ENCODE peak calls at places on chromosomes 16 and 17, in seven cellular contexts. T is colonic mucosa, S is K562, N is lower lobe of right lung, V is ovary, F is SK-N-SH, J is H9. X is an unnamed sample. For H3K4me1 and H3K9me3, the result is how much of the 10 kb centered on the place peaks cover.

GRCh38 chr17:65696739-65697394 is 135.4 kb upstream of the AXIN2 start:
- DNase-seq in T (no peak), S (no peak), N (no peak), V (peak), F (no peak), J (no peak), X (peak)

GRCh38 chr16:57802635-57803412 is 533 bp upstream of the KIFC3 start:
- DNase-seq in T (no peak), S (no peak), N (peak), V (peak), F (peak), J (peak), X (no peak)

GRCh38 chr17:56830726-56831363 is 2.9 kb downstream of the C17orf67 start:
- DNase-seq in T (no peak), S (no peak), N (no peak), V (no peak), F (no peak), J (no peak), X (no peak)

GRCh38 chr17:77235370-77236080 is 94.8 kb downstream of the SEC14L1 start:
- DNase-seq in T (peak), S (no peak), N (peak), V (no peak), F (peak), J (no peak), X (peak)

GRCh38 chr17:61002316-61002736 is 324.7 kb downstream of the BCAS3 start:
- DNase-seq in T (no peak), S (peak), N (no peak), V (no peak), F (peak), J (no peak), X (peak)

GRCh38 chr16:66899945-66900688 is 18.6 kb downstream of the CDH16 start:
- DNase-seq in T (peak), S (peak), N (peak), V (peak), F (peak), J (no peak), X (peak)

GRCh38 chr16:66081967-66082366 is 284.5 kb upstream of the CDH5 start:
- DNase-seq in T (no peak), S (no peak), N (no peak), V (no peak), F (no peak), J (peak), X (peak)

GRCh38 chr17:50840311-50840851 is 5.0 kb downstream of the WFIKKN2 start:
- DNase-seq in T (no peak), S (no peak), N (no peak), V (no peak), F (no peak), J (peak), X (no peak)

GRCh38 chr16:11245988-11246387 is 10.0 kb downstream of the SOCS1 start:
- DNase-seq in T (no peak), S (no peak), N (no peak), V (no peak), F (no peak), J (no peak), X (no peak)

GRCh38 chr16:53695070-53695469 is 8.6 kb downstream of the RPGRIP1L start:
- DNase-seq in T (no peak), S (no peak), N (no peak), V (no peak), F (no peak), J (no peak), X (peak)

GRCh38 chr16:4138735-4139134 is 22.5 kb upstream of the ADCY9 start:
- DNase-seq in T (no peak), S (no peak), N (no peak), V (no peak), F (no peak), J (no peak), X (no peak)

GRCh38 chr16:89194340-89195311 is 5.7 kb downstream of the SLC22A31 start:
- DNase-seq in T (no peak), S (no peak), N (peak), V (no peak), F (peak), J (peak), X (no peak)

GRCh38 chr16:721765-722481 is 977 bp downstream of the ANTKMT start:
- DNase-seq in T (no peak), S (peak), N (no peak), V (no peak), F (peak), J (no peak), X (no peak)

GRCh38 chr16:724188-725040 is 1.8 kb downstream of the CCDC78 start:
- DNase-seq in T (no peak), S (no peak), N (no peak), V (no peak), F (no peak), J (no peak), X (no peak)

GRCh38 chr16:722835-723633 is 2.1 kb downstream of the ANTKMT start:
- DNase-seq in T (no peak), S (peak), N (no peak), V (no peak), F (no peak), J (no peak), X (no peak)

GRCh38 chr16:725041-725376 is 1.2 kb downstream of the CCDC78 start:
- DNase-seq in T (no peak), S (no peak), N (no peak), V (no peak), F (no peak), J (no peak), X (no peak)

GRCh38 chr16:723695-724094 is 2.5 kb downstream of the CCDC78 start:
- DNase-seq in T (no peak), S (no peak), N (no peak), V (no peak), F (no peak), J (no peak), X (no peak)
- H3K4me1 ChIP-seq in T (under half), S (half or more), N (under half), V (under half), F (under half), J (under half), X (under half)

GRCh38 chr16:35746281-35746962 is 2287.0 kb downstream of the TP53TG3F start:
- DNase-seq in T (no peak), S (no peak), N (no peak), V (no peak), F (no peak), J (no peak), X (no peak)
- H3K9me3 ChIP-seq in T (under half), S (under half), N (under half), V (under half), F (under half), J (half or more), X (under half)

DNA sequence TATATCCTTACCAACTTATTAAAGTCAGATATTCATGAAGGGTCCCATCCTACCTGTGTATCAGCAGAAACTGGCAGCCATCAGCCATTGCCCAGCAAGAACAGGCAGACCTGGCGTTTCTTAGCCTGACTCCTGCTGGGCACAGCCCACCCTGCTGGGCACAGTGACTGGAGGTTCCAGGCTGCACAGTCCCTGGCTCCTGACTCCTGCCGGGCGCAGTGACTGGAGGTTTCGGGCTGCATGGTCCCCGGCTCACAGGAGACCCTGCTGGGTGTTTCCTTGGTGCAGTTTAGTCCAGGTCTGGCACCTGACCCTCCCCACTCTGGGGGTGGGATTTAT is 6.7 kb downstream of the TIMM22 start:
- DNase-seq in T (no peak), S (no peak), N (no peak), V (no peak), F (no peak), J (no peak), X (no peak)
- H3K4me1 ChIP-seq in T (under half), S (under half), N (half or more), V (under half), F (under half), J (under half), X (half or more)

DNA sequence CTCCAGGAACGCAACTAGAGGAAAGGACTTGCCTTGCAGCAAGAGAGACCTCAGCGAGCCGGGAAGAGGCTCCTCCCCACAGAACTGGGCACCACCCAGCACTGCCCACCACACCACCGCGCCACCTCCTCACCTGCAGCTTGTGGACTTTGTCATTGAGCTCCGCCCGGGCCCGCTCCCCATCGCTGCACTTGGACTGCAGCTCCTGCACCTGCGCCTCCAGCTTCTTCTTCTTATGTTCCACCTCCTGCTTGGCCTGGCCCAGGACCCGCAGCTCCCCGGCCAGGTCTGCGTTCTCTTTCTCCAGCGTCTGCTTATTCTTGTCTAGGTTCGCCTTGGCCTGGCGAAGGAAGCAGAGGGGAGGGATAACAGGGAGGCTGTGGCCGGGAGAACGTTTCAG is 76.7 kb downstream of the NDE1 start:
- DNase-seq in T (peak), S (no peak), N (no peak), V (no peak), F (no peak), J (no peak), X (no peak)
- H3K9me3 ChIP-seq in T (under half), S (under half), N (under half), V (under half), F (under half), J (under half), X (under half)

GRCh38 chr17:63295288-63295687 is 150.8 kb downstream of the CYB561 start:
- DNase-seq in T (no peak), S (no peak), N (no peak), V (no peak), F (no peak), J (no peak), X (peak)

GRCh38 chr17:63290784-63291183 is 155.3 kb downstream of the CYB561 start:
- DNase-seq in T (no peak), S (no peak), N (no peak), V (no peak), F (no peak), J (no peak), X (no peak)

GRCh38 chr17:63289931-63290330 is 156.2 kb downstream of the CYB561 start:
- DNase-seq in T (no peak), S (no peak), N (no peak), V (no peak), F (no peak), J (peak), X (no peak)

GRCh38 chr17:63293310-63293709 is 152.8 kb downstream of the CYB561 start:
- DNase-seq in T (no peak), S (no peak), N (no peak), V (no peak), F (no peak), J (no peak), X (peak)

DNA sequence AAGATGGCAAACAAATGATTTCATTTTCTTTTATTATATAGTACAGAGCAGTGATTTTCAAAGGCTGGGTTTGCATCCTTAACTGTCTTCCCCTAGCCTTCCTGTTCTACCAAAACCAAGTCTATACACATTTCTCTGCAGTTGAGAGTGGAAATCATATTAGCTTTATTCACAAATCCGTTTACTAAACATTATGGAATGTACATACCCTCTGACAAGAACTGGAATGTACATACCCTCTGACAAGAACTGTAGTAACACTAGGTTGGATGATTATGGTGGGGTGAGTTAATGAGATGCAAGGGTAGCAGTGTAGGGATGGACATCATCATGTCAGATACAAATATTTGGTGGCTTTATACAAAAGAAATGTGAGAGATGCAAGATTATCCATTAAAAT is 154.9 kb downstream of the CYB561 start:
- DNase-seq in T (no peak), S (no peak), N (no peak), V (no peak), F (no peak), J (no peak), X (no peak)
- H3K4me1 ChIP-seq in T (under half), S (under half), N (under half), V (under half), F (under half), J (under half), X (under half)

DNA sequence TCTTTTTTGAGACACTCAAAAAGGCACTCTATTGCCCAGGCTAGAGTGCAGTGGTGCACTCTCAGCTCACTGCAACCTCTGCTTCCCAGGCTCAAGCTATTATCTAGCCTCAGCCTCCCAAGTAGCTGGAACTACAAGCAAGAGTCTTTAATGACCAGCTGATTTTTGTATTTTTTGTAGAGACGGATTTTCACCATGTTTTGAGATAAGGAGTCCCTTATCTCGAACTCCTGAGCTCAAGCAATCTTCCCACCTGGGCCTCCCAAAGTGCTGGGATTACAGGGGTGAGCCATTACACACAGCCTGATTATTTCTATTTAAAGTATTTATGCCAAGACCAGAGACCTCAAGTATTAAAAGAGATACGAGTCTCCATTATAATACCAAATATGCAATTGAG is 566.1 kb upstream of the CA10 start:
- DNase-seq in T (no peak), S (no peak), N (no peak), V (no peak), F (no peak), J (no peak), X (no peak)
- H3K9me3 ChIP-seq in T (under half), S (under half), N (under half), V (under half), F (under half), J (under half), X (under half)

GRCh38 chr17:40490982-40491381 is 10.4 kb downstream of the TNS4 start:
- DNase-seq in T (no peak), S (no peak), N (no peak), V (no peak), F (no peak), J (no peak), X (no peak)

GRCh38 chr17:40493697-40494096 is 7.7 kb downstream of the TNS4 start:
- DNase-seq in T (no peak), S (no peak), N (no peak), V (no peak), F (peak), J (no peak), X (no peak)

GRCh38 chr17:40491486-40491885 is 9.9 kb downstream of the TNS4 start:
- DNase-seq in T (peak), S (peak), N (no peak), V (no peak), F (no peak), J (peak), X (no peak)

GRCh38 chr17:40487371-40488020 is 13.9 kb downstream of the TNS4 start:
- DNase-seq in T (no peak), S (no peak), N (no peak), V (no peak), F (no peak), J (no peak), X (no peak)

DNA sequence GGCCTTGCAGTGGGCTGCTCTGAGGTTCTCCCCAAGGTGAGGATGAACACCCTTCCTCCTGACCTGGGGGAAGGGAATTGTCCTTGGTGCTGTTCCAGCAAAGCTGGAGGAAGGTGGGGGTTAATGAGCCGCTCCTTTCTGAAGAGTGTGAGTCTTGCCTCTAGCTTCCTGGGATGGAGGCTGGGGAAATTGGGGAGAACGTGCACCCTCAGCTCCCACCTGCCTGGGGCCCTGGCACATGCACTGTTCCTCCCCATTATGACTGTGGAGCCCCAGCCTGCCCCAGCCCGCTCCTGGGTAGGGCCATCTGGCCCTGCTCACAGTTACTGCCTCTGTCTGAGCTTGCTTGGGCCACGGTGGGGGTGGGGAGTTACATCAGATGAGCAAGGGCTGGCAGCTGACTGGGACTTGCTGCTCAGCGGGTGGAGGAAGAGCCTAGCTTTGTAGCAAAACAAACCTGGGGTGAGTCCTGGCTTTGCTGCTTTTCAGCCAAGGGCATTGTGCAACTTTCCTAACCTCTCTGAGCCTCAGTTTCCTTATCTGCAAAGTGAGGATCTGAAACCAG is 11.1 kb downstream of the TNS4 start:
- DNase-seq in T (peak), S (no peak), N (no peak), V (peak), F (peak), J (peak), X (peak)
- H3K4me1 ChIP-seq in T (under half), S (under half), N (under half), V (under half), F (under half), J (under half), X (under half)

DNA sequence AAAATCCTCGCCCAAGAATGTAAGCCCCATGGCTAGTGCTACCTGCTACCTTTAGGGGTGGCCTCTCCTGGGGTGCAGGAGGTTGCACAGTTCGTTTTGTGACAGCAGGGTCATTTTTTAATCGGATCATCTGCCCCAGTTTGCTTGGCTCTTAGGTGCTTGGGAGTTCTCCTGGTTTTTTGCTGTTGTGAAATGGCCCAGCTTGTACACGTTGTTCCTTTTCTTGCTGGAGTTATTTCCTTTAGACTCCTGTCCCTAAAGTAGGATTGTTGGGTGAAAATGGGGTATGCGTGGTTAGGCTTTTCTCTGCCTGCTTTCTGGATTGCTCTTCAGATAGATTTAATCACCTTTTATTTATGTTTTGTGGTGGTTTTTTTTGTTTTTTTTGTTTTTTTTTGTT is 25.8 kb downstream of the ABCC1 start:
- DNase-seq in T (no peak), S (no peak), N (no peak), V (no peak), F (no peak), J (no peak), X (peak)
- H3K9me3 ChIP-seq in T (under half), S (under half), N (under half), V (under half), F (under half), J (under half), X (under half)

X was measured in adipocyte.